ENCODE peak calls at places on chromosomes 11 and 22, in four cellular contexts. E is stimulated activated CD4-positive, alpha-beta T cell treated with anti-CD3 and anti-CD28 coated beads, Interleukin-2, amount 100 ng/mL, for 24 hours; R is AG04450; P is endothelial cell. G is an unnamed sample.

GRCh38 chr22:39360242-39360641 is 10.5 kb downstream of the SYNGR1 start:
- DNase-seq in E (no peak), R (no peak), P (no peak), G (no peak)

GRCh38 chr11:64359712-64360402 is 895 bp downstream of the RPS6KA4 start:
- DNase-seq in E (no peak), R (no peak), P (no peak), G (peak; percentile 83)

GRCh38 chr11:24145411-24145810 is 351.4 kb upstream of the LUZP2 start:
- DNase-seq in E (no peak), R (no peak), P (no peak), G (no peak)

GRCh38 chr11:20077973-20078372 is 82.3 kb downstream of the DBX1 start:
- DNase-seq in E (no peak), R (no peak), P (no peak), G (no peak)

GRCh38 chr11:35216962-35217667 is 78.1 kb downstream of the CD44 start:
- DNase-seq in E (no peak), R (no peak), P (no peak), G (no peak)

GRCh38 chr11:14657841-14658240 is 14.2 kb downstream of the PDE3B start:
- DNase-seq in E (no peak), R (no peak), P (no peak), G (no peak)

GRCh38 chr11:77377734-77378133 is 76.2 kb upstream of the GDPD4 start:
- DNase-seq in E (no peak), R (no peak), P (peak; percentile 3), G (no peak)

GRCh38 chr11:37171451-37171850 is 573.4 kb upstream of the RAG2 start:
- DNase-seq in E (no peak), R (no peak), P (no peak), G (no peak)

GRCh38 chr11:69040581-69041260 is 8.0 kb upstream of the TPCN2 start:
- DNase-seq in E (no peak), R (peak; percentile 62), P (no peak), G (peak; percentile 61)

GRCh38 chr11:57983211-57983610 is 40.5 kb upstream of the OR9Q1 start:
- DNase-seq in E (no peak), R (no peak), P (no peak), G (no peak)

GRCh38 chr11:114785820-114786219 is 107.5 kb downstream of the NXPE2 start:
- DNase-seq in E (no peak), R (no peak), P (no peak), G (peak; percentile 41)

GRCh38 chr11:35553021-35553420 is 27.6 kb upstream of the PAMR1 start:
- DNase-seq in E (no peak), R (no peak), P (no peak), G (no peak)

GRCh38 chr22:20080776-20081654 is 974 bp downstream of the DGCR8 start:
- DNase-seq in E (no peak), R (peak; percentile 16), P (peak; percentile 45), G (peak; percentile 66)

GRCh38 chr22:48650323-48651035 is 1177.2 kb downstream of the BRD1 start:
- DNase-seq in E (no peak), R (no peak), P (no peak), G (no peak)

GRCh38 chr11:6251990-6252473 is 7.6 kb upstream of the CCKBR start:
- DNase-seq in E (no peak), R (peak; percentile 24), P (no peak), G (no peak)

GRCh38 chr11:22138264-22138663 is 54.6 kb upstream of the ANO5 start:
- DNase-seq in E (no peak), R (no peak), P (no peak), G (no peak)

GRCh38 chr11:88739524-88739923 is 326.3 kb downstream of the GRM5 start:
- DNase-seq in E (no peak), R (no peak), P (no peak), G (peak; percentile 50)

GRCh38 chr22:25095869-25096268 is 103.8 kb upstream of the CRYBB3 start:
- DNase-seq in E (no peak), R (no peak), P (no peak), G (no peak)

GRCh38 chr11:130131957-130132850 is 27.4 kb upstream of the ST14 start:
- DNase-seq in E (peak; percentile 50), R (peak; percentile 37), P (peak; percentile 61), G (peak; percentile 83)

GRCh38 chr11:66289548-66290331 is 797 bp upstream of the YIF1A start:
- DNase-seq in E (peak; percentile 88), R (peak; percentile 72), P (peak; percentile 83), G (peak; percentile 89)

GRCh38 chr22:43948836-43949235 is 6.4 kb upstream of the SAMM50 start:
- DNase-seq in E (no peak), R (no peak), P (no peak), G (no peak)

GRCh38 chr22:48568736-48569330 is 1258.8 kb downstream of the BRD1 start:
- DNase-seq in E (no peak), R (no peak), P (no peak), G (no peak)

GRCh38 chr11:112042161-112042960 is 17.2 kb downstream of the DLAT start:
- DNase-seq in E (no peak), R (no peak), P (no peak), G (no peak)

GRCh38 chr11:124518900-124519541 is 24.4 kb downstream of the OR8B12 start:
- DNase-seq in E (no peak), R (no peak), P (no peak), G (no peak)

GRCh38 chr11:17406082-17406817 is 17.8 kb upstream of the KCNJ11 start:
- DNase-seq in E (no peak), R (no peak), P (no peak), G (no peak)

GRCh38 chr22:19178065-19178658 is 374 bp downstream of the SLC25A1 start:
- DNase-seq in E (peak; percentile 60), R (no peak), P (peak; percentile 48), G (peak; percentile 88)

GRCh38 chr11:63567044-63567840 is 4.1 kb upstream of the PLAAT2 start:
- DNase-seq in E (peak; percentile 64), R (peak; percentile 34), P (no peak), G (no peak)

GRCh38 chr11:110564676-110565343 is 135.1 kb downstream of the FDX1 start:
- DNase-seq in E (no peak), R (no peak), P (no peak), G (no peak)

GRCh38 chr11:71482746-71483364 is 29.9 kb downstream of the NADSYN1 start:
- DNase-seq in E (no peak), R (no peak), P (no peak), G (no peak)

GRCh38 chr11:128895505-128895904 is 4.3 kb downstream of the KCNJ5 start:
- DNase-seq in E (no peak), R (no peak), P (no peak), G (no peak)

GRCh38 chr11:78986305-78986704 is 411.6 kb upstream of the NARS2 start:
- DNase-seq in E (no peak), R (no peak), P (no peak), G (no peak)

GRCh38 chr11:72787262-72788104 is 6.4 kb downstream of the STARD10 start:
- DNase-seq in E (no peak), R (no peak), P (no peak), G (peak; percentile 66)

GRCh38 chr11:101401245-101401644 is 182.6 kb downstream of the TRPC6 start:
- DNase-seq in E (no peak), R (peak; percentile 30), P (no peak), G (no peak)

GRCh38 chr11:30245621-30246020 is 14.8 kb downstream of the FSHB start:
- DNase-seq in E (no peak), R (no peak), P (no peak), G (no peak)

GRCh38 chr11:110908401-110909106 is 196.3 kb upstream of the ARHGAP20 start:
- DNase-seq in E (no peak), R (peak; percentile 68), P (no peak), G (no peak)

GRCh38 chr11:93623938-93624337 is 37.5 kb upstream of the CEP295 start:
- DNase-seq in E (no peak), R (no peak), P (no peak), G (no peak)